ENCODE peak calls at places on chromosomes 2 and 18, in five cellular contexts. J is body of pancreas, P is psoas muscle, F is IMR-90, A is transverse colon. X is an unnamed sample.

GRCh38 chr2:43305006-43305405 is 78.6 kb upstream of the ZFP36L2 start:
- DNase-seq in J (no peak), P (no peak), F (peak; percentile 37), A (no peak), X (no peak)

GRCh38 chr2:217800433-217801114 is 202.2 kb downstream of the TNS1 start:
- DNase-seq in J (peak; percentile 6), P (no peak), F (no peak), A (no peak), X (no peak)

GRCh38 chr2:8239402-8240127 is 442.3 kb upstream of the ID2 start:
- DNase-seq in J (no peak), P (no peak), F (peak; percentile 6), A (no peak), X (peak; percentile 22)

GRCh38 chr2:121132054-121132453 is 152.9 kb downstream of the TFCP2L1 start:
- DNase-seq in J (no peak), P (no peak), F (no peak), A (no peak), X (no peak)

GRCh38 chr18:37270046-37270665 is 295.4 kb downstream of the CELF4 start:
- DNase-seq in J (peak; percentile 60), P (no peak), F (peak; percentile 52), A (no peak), X (no peak)

GRCh38 chr2:235926229-235926628 is 242.0 kb downstream of the GBX2 start:
- DNase-seq in J (no peak), P (no peak), F (no peak), A (no peak), X (no peak)

GRCh38 chr2:102258386-102259074 is 52.8 kb upstream of the IL1RL1 start:
- DNase-seq in J (no peak), P (no peak), F (peak; percentile 97), A (no peak), X (no peak)

GRCh38 chr18:74895686-74896085 is 298.0 kb downstream of the ZNF407 start:
- DNase-seq in J (no peak), P (no peak), F (peak; percentile 70), A (no peak), X (no peak)

GRCh38 chr2:224190871-224191270 is 151.8 kb upstream of the SERPINE2 start:
- DNase-seq in J (no peak), P (no peak), F (peak; percentile 8), A (no peak), X (no peak)

GRCh38 chr2:232979871-232980461 is 33.1 kb downstream of the NGEF start:
- DNase-seq in J (no peak), P (no peak), F (peak; percentile 77), A (peak; percentile 67), X (no peak)

GRCh38 chr18:25235648-25236047 is 116.3 kb downstream of the ZNF521 start:
- DNase-seq in J (no peak), P (no peak), F (no peak), A (no peak), X (no peak)
- H3K36me3 ChIP-seq in J (no peaks in the 10 kb centered on the region), P (no peaks in the 10 kb centered on the region), F (no peaks in the 10 kb centered on the region), A (no peaks in the 10 kb centered on the region), X (no peaks in the 10 kb centered on the region)

GRCh38 chr2:13698847-13699246 is 933.7 kb upstream of the LRATD1 start:
- DNase-seq in J (no peak), P (no peak), F (no peak), A (no peak), X (no peak)

GRCh38 chr2:13696601-13697000 is 935.9 kb upstream of the LRATD1 start:
- DNase-seq in J (no peak), P (no peak), F (no peak), A (no peak), X (no peak)

DNA sequence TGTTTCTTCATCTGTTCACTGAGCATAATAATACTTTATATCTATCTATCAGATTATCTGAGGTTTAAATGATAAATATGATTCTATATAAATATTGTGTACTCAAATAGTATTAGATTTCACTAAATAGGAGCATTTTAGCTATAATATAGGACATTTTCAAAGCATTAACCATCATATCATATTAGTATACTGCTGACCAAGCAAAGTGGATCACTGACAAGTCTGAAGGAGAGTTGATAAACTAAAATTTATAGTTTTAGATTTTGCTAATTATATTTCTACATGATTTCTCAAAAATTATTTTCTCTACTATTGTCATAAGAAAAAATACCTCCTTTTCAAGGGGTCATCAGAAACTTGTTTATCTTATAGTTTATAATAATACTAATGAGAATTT is 937.8 kb upstream of the LRATD1 start:
- DNase-seq in J (no peak), P (no peak), F (no peak), A (no peak), X (no peak)
- H3K4me1 ChIP-seq in J (no peaks in the 10 kb centered on the region), P (no peaks in the 10 kb centered on the region), F (no peaks in the 10 kb centered on the region), A (no peaks in the 10 kb centered on the region), X (no peaks in the 10 kb centered on the region)

GRCh38 chr2:22880161-22880560 is 504.8 kb upstream of the KLHL29 start:
- DNase-seq in J (no peak), P (no peak), F (no peak), A (no peak), X (no peak)

GRCh38 chr2:22879009-22879863 is 505.7 kb upstream of the KLHL29 start:
- DNase-seq in J (no peak), P (no peak), F (no peak), A (no peak), X (no peak)

GRCh38 chr2:22883054-22883453 is 501.9 kb upstream of the KLHL29 start:
- DNase-seq in J (no peak), P (no peak), F (no peak), A (no peak), X (no peak)

GRCh38 chr2:22878094-22878493 is 506.9 kb upstream of the KLHL29 start:
- DNase-seq in J (no peak), P (no peak), F (no peak), A (no peak), X (no peak)
- H3K9me3 ChIP-seq in J (no peaks in the 10 kb centered on the region), P (peaks cover 7% of the 10 kb centered on the region), F (peaks cover 6% of the 10 kb centered on the region), A (no peaks in the 10 kb centered on the region), X (no peaks in the 10 kb centered on the region)

GRCh38 chr18:79715280-79715679 is 35.7 kb downstream of the CTDP1 start:
- DNase-seq in J (no peak), P (no peak), F (no peak), A (no peak), X (no peak)

GRCh38 chr18:79714531-79715240 is 35.1 kb downstream of the CTDP1 start:
- DNase-seq in J (no peak), P (no peak), F (no peak), A (no peak), X (no peak)

GRCh38 chr18:79713341-79713740 is 33.7 kb downstream of the CTDP1 start:
- DNase-seq in J (no peak), P (no peak), F (no peak), A (no peak), X (no peak)

GRCh38 chr18:79708412-79708811 is 28.8 kb downstream of the CTDP1 start:
- DNase-seq in J (no peak), P (no peak), F (no peak), A (no peak), X (no peak)

DNA sequence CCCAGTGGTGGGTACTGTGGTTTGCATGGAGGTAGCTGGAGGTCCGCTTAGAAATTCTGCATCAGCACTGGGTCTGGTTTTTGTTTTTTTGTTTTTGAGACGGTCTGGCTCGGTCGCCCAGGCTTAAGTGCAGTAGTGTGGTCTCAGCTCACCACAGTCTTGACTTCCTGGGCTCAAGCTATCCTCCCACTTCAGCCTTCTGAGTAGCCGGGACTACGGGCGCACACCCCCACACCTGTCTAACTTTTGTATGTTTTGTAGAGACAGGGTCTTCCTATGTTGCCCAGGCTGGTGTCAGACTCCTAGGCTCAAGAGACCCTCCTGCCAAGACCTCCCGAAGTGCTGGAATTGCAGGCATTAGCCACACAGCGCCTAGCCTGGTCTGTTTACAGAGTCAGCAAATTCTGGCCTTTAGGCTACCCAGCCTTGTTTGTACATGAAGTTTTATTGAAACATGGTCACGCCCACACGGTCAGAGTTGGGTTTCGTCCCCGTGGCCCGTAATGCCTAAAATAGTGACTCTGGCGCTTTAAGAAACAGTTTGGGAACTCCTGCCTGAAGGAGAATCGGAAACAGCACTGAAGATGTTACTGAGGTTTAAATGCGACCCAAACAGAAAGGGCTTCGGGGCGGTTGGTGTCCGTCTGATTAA is 32.7 kb downstream of the CTDP1 start:
- DNase-seq in J (no peak), P (no peak), F (no peak), A (no peak), X (no peak)
- H3K36me3 ChIP-seq in J (no peaks in the 10 kb centered on the region), P (peaks cover 72% of the 10 kb centered on the region), F (peaks cover 49% of the 10 kb centered on the region), A (no peaks in the 10 kb centered on the region), X (peaks cover 61% of the 10 kb centered on the region)

GRCh38 chr2:144490017-144490416 is 29.9 kb downstream of the ZEB2 start:
- DNase-seq in J (no peak), P (no peak), F (no peak), A (no peak), X (no peak)
- H3K4me1 ChIP-seq in J (no peaks in the 10 kb centered on the region), P (peaks cover 6% of the 10 kb centered on the region), F (peaks cover 2% of the 10 kb centered on the region), A (no peaks in the 10 kb centered on the region), X (no peaks in the 10 kb centered on the region)

GRCh38 chr18:6342990-6343389 is 71.7 kb downstream of the L3MBTL4 start:
- DNase-seq in J (no peak), P (no peak), F (no peak), A (no peak), X (no peak)
- H3K9me3 ChIP-seq in J (no peaks in the 10 kb centered on the region), P (peaks cover 18% of the 10 kb centered on the region), F (no peaks in the 10 kb centered on the region), A (peaks cover 11% of the 10 kb centered on the region), X (no peaks in the 10 kb centered on the region)

GRCh38 chr2:214574077-214574775 is 163.4 kb downstream of the VWC2L start:
- DNase-seq in J (no peak), P (no peak), F (no peak), A (no peak), X (no peak)

GRCh38 chr2:214577769-214578168 is 166.9 kb downstream of the VWC2L start:
- DNase-seq in J (no peak), P (no peak), F (no peak), A (no peak), X (no peak)

GRCh38 chr2:214569419-214570035 is 158.7 kb downstream of the VWC2L start:
- DNase-seq in J (no peak), P (no peak), F (no peak), A (no peak), X (no peak)

GRCh38 chr2:214578395-214578794 is 167.5 kb downstream of the VWC2L start:
- DNase-seq in J (no peak), P (no peak), F (no peak), A (no peak), X (no peak)

GRCh38 chr2:214575030-214575949 is 164.4 kb downstream of the VWC2L start:
- DNase-seq in J (no peak), P (no peak), F (no peak), A (no peak), X (no peak)
- H3K36me3 ChIP-seq in J (no peaks in the 10 kb centered on the region), P (no peaks in the 10 kb centered on the region), F (no peaks in the 10 kb centered on the region), A (no peaks in the 10 kb centered on the region), X (no peaks in the 10 kb centered on the region)